ENCODE peak calls at places on chromosomes 2 and 18, in nine cellular contexts. B, R, N, U, Y, X, J, T and P are unnamed samples.

GRCh38 chr2:61554604-61555003 is 16.4 kb upstream of the XPO1 start:
- DNase-seq in B (no peak), R (no peak), N (no peak), U (no peak), Y (no peak), X (no peak), J (no peak), T (no peak), P (no peak)

GRCh38 chr2:99692785-99693184 is 203.0 kb upstream of the REV1 start:
- DNase-seq in B (peak; percentile 40), R (no peak), N (no peak), U (no peak), Y (no peak), X (no peak), J (no peak), T (no peak), P (no peak)

GRCh38 chr2:215517391-215517790 is 81.5 kb upstream of the FN1 start:
- DNase-seq in B (no peak), R (no peak), N (no peak), U (no peak), Y (no peak), X (no peak), J (no peak), T (no peak), P (no peak)

GRCh38 chr2:121220995-121221394 is 64.0 kb downstream of the TFCP2L1 start:
- DNase-seq in B (no peak), R (no peak), N (no peak), U (no peak), Y (no peak), X (no peak), J (peak; percentile 10), T (no peak), P (no peak)

GRCh38 chr2:162256621-162257020 is 13.4 kb upstream of the FAP start:
- DNase-seq in B (no peak), R (no peak), N (no peak), U (no peak), Y (no peak), X (no peak), J (no peak), T (no peak), P (no peak)

GRCh38 chr2:174158003-174158402 is 90.3 kb downstream of the OLA1 start:
- DNase-seq in B (peak; percentile 54), R (no peak), N (no peak), U (peak; percentile 22), Y (peak; percentile 20), X (peak; percentile 5), J (no peak), T (peak; percentile 55), P (no peak)

GRCh38 chr18:22640281-22640842 is 222.6 kb upstream of the CTAGE1 start:
- DNase-seq in B (no peak), R (no peak), N (no peak), U (no peak), Y (no peak), X (no peak), J (no peak), T (no peak), P (no peak)

GRCh38 chr2:39658371-39658770 is 7.3 kb upstream of the TMEM178A start:
- DNase-seq in B (no peak), R (no peak), N (no peak), U (no peak), Y (no peak), X (no peak), J (no peak), T (no peak), P (no peak)

GRCh38 chr2:122754561-122754960 is 999.1 kb downstream of the TSN start:
- DNase-seq in B (no peak), R (no peak), N (no peak), U (no peak), Y (no peak), X (no peak), J (no peak), T (no peak), P (no peak)

GRCh38 chr2:38462121-38462634 is 85.1 kb upstream of the ATL2 start:
- DNase-seq in B (no peak), R (peak; percentile 70), N (no peak), U (peak; percentile 79), Y (no peak), X (no peak), J (peak; percentile 14), T (no peak), P (no peak)

GRCh38 chr2:24451805-24452498 is 39.1 kb upstream of the NCOA1 start:
- DNase-seq in B (no peak), R (no peak), N (no peak), U (no peak), Y (no peak), X (no peak), J (no peak), T (no peak), P (no peak)

GRCh38 chr2:7621018-7621814 is 704.0 kb downstream of the RNF144A start:
- DNase-seq in B (no peak), R (no peak), N (no peak), U (no peak), Y (no peak), X (no peak), J (no peak), T (no peak), P (no peak)